ENCODE peak calls at places on chromosomes 11 and 22, in five cellular contexts. L, A, C, H and F are unnamed samples.

GRCh38 chr11:119148855-119149370 is at the start of gene ABCG4:
- DNase-seq in C (no peak), A (peak), H (no peak), L (no peak), F (peak)

GRCh38 chr11:19498986-19499669 is 213.5 kb upstream of the NAV2 start:
- DNase-seq in C (no peak), H (peak), L (no peak), A (peak), F (no peak)

GRCh38 chr11:129910360-129910759 is 15.0 kb upstream of the NFRKB start:
- DNase-seq in L (no peak), H (no peak), C (no peak), A (no peak), F (no peak)

GRCh38 chr22:19901577-19902244 is 39.9 kb upstream of the COMT start:
- DNase-seq in C (no peak), L (no peak), H (no peak), A (no peak), F (no peak)

GRCh38 chr11:46920709-46921108 is 2.4 kb upstream of the LRP4 start:
- DNase-seq in L (peak), C (no peak), H (peak), A (peak), F (no peak)

GRCh38 chr11:70398834-70399680 is 728 bp downstream of the CTTN start:
- DNase-seq in A (peak), H (peak), L (no peak), C (peak), F (no peak)

GRCh38 chr22:22884888-22885840 is 2.5 kb upstream of the IGLL5 start:
- DNase-seq in C (peak), L (no peak), A (no peak), H (no peak), F (no peak)

GRCh38 chr11:8913961-8914660 is 3.1 kb downstream of the AKIP1 start:
- DNase-seq in H (peak), L (no peak), A (peak), C (peak), F (peak)

GRCh38 chr11:88402192-88402715 is 64.7 kb upstream of the CTSC start:
- DNase-seq in H (peak), L (peak), C (no peak), A (peak), F (no peak)

GRCh38 chr11:63764712-63765631 is 3.6 kb downstream of the ZFTA start:
- DNase-seq in C (no peak), A (no peak), L (no peak), H (no peak), F (no peak)

GRCh38 chr11:129323896-129324522 is 51.6 kb upstream of the BARX2 start:
- DNase-seq in H (no peak), L (no peak), C (no peak), A (peak), F (no peak)

GRCh38 chr11:10500757-10501684 is 40.0 kb downstream of the RNF141 start:
- DNase-seq in A (peak), H (no peak), C (no peak), L (no peak), F (no peak)

GRCh38 chr22:24968066-24968561 is 15.6 kb downstream of the KIAA1671 start:
- DNase-seq in H (peak), C (no peak), L (peak), A (no peak), F (no peak)

GRCh38 chr11:68970921-68971636 is 9.7 kb downstream of the MRGPRD start:
- DNase-seq in A (no peak), L (no peak), H (no peak), C (no peak), F (no peak)

GRCh38 chr11:24391165-24391564 is 105.7 kb upstream of the LUZP2 start:
- DNase-seq in L (no peak), C (no peak), A (peak), H (peak), F (no peak)

GRCh38 chr22:44329179-44329796 is 16.5 kb upstream of the SHISAL1 start:
- DNase-seq in L (peak), H (peak), C (peak), A (no peak), F (peak)